ENCODE peak calls at places on chromosomes 1 and 21, in ten cellular contexts. G is HCT116, A is GM20000, U is T-helper 9 cell, D is breast epithelium, P is NCI-H2171 treated with DMSO at 0.1 percent for 48 hours, X is AG08396, B is esophagus squamous epithelium, H is fibroblast of pulmonary artery, O is LoVo. L is an unnamed sample.
A peak's percentile ranks its signal among the peaks of the same experiment; 100 is the strongest.

GRCh38 chr1:200107004-200107470 is 79.5 kb downstream of the NR5A2 start:
- DNase-seq in P (no peak), G (no peak), D (no peak), A (no peak), U (no peak), X (no peak), H (no peak), B (no peak), O (no peak), L (no peak)

GRCh38 chr1:1788646-1789431 is 10.6 kb upstream of the NADK start:
- DNase-seq in D (no peak), P (no peak), H (peak; percentile 61), U (no peak), B (no peak), X (peak; percentile 43), G (no peak), O (no peak), A (no peak), L (no peak)

GRCh38 chr1:47437518-47438320 is at the start of gene FOXD2:
- DNase-seq in G (peak; percentile 79), B (no peak), U (peak; percentile 96), X (peak; percentile 97), D (peak; percentile 47), P (peak; percentile 93), O (peak; percentile 90), H (peak; percentile 74), A (peak; percentile 99), L (peak; percentile 87)

GRCh38 chr1:232844791-232845190 is 39.6 kb downstream of the MAP10 start:
- DNase-seq in P (no peak), X (no peak), G (no peak), A (no peak), H (peak; percentile 26), D (no peak), U (no peak), B (no peak), O (no peak), L (no peak)

GRCh38 chr1:233364695-233365539 is 37.4 kb downstream of the MAP3K21 start:
- DNase-seq in U (no peak), O (peak; percentile 41), P (peak; percentile 55), D (no peak), H (peak; percentile 41), A (peak; percentile 8), B (no peak), X (peak; percentile 12), G (no peak), L (no peak)

GRCh38 chr1:107964397-107965111 is 426 bp downstream of the VAV3 start:
- DNase-seq in A (peak; percentile 47), U (no peak), D (no peak), B (no peak), O (no peak), G (no peak), X (peak; percentile 11), H (peak; percentile 10), P (peak; percentile 65), L (peak; percentile 1)

GRCh38 chr1:176149939-176150807 is 56.9 kb downstream of the COP1 start:
- DNase-seq in O (no peak), P (no peak), B (no peak), X (no peak), A (no peak), U (no peak), G (no peak), D (no peak), H (no peak), L (no peak)

GRCh38 chr1:65254320-65255087 is 54.8 kb upstream of the DNAJC6 start:
- DNase-seq in A (peak; percentile 96), X (peak; percentile 89), P (peak; percentile 76), G (peak; percentile 42), U (peak; percentile 76), H (peak; percentile 46), B (no peak), D (peak; percentile 57), O (peak; percentile 86), L (peak; percentile 81)

GRCh38 chr21:39669976-39670671 is 57.4 kb downstream of the B3GALT5 start:
- DNase-seq in X (no peak), A (no peak), B (no peak), G (no peak), P (no peak), O (no peak), H (no peak), D (no peak), U (no peak), L (no peak)

GRCh38 chr1:184513421-184513820 is 126.6 kb downstream of the C1orf21 start:
- DNase-seq in G (no peak), O (no peak), A (no peak), U (no peak), H (no peak), D (no peak), B (no peak), X (no peak), P (no peak), L (no peak)

GRCh38 chr1:5812295-5812694 is 179.9 kb downstream of the NPHP4 start:
- DNase-seq in P (no peak), G (no peak), U (no peak), O (no peak), A (no peak), B (no peak), D (no peak), H (no peak), X (no peak), L (no peak)

GRCh38 chr1:198919667-198920398 is 281.0 kb downstream of the PTPRC start:
- DNase-seq in X (no peak), H (no peak), O (no peak), B (no peak), A (no peak), G (no peak), P (no peak), D (no peak), U (no peak), L (no peak)

GRCh38 chr1:27519341-27520258 is 29.6 kb upstream of the WASF2 start:
- DNase-seq in B (no peak), X (no peak), P (no peak), G (no peak), A (no peak), U (no peak), O (no peak), D (no peak), H (no peak), L (no peak)

GRCh38 chr1:43776043-43776761 is 68.9 kb downstream of the ST3GAL3 start:
- DNase-seq in X (no peak), D (no peak), U (no peak), G (no peak), P (peak; percentile 55), H (peak; percentile 69), A (no peak), B (no peak), O (no peak), L (no peak)

GRCh38 chr1:172719066-172719627 is 60.2 kb downstream of the FASLG start:
- DNase-seq in B (no peak), P (no peak), G (no peak), O (no peak), D (no peak), U (no peak), H (peak; percentile 23), X (no peak), A (no peak), L (no peak)

GRCh38 chr1:75616436-75617433 is 5.8 kb upstream of the SLC44A5 start:
- DNase-seq in P (no peak), D (no peak), O (no peak), U (no peak), X (peak; percentile 44), H (peak; percentile 60), A (no peak), G (no peak), B (no peak), L (no peak)

GRCh38 chr1:3060112-3060511 is 8.9 kb upstream of the PRDM16 start:
- DNase-seq in O (no peak), B (no peak), P (no peak), G (no peak), U (no peak), A (no peak), H (no peak), X (no peak), D (no peak), L (no peak)

GRCh38 chr1:200641175-200641489 is 20.6 kb upstream of the KIF14 start:
- DNase-seq in A (no peak), D (no peak), H (no peak), P (no peak), B (no peak), G (no peak), O (no peak), U (no peak), X (no peak), L (no peak)

GRCh38 chr1:7153464-7153863 is 368.2 kb downstream of the CAMTA1 start:
- DNase-seq in B (no peak), P (no peak), X (no peak), D (no peak), A (no peak), O (no peak), H (no peak), U (no peak), G (no peak), L (no peak)

GRCh38 chr1:87933171-87933570 is 604.5 kb downstream of the LMO4 start:
- DNase-seq in O (no peak), X (no peak), U (no peak), B (no peak), H (no peak), A (no peak), G (no peak), P (no peak), D (no peak), L (no peak)

GRCh38 chr1:217943361-217943760 is 312.2 kb downstream of the SPATA17 start:
- DNase-seq in O (no peak), P (no peak), B (no peak), U (no peak), G (no peak), X (no peak), H (no peak), A (no peak), D (no peak), L (no peak)

GRCh38 chr1:101704895-101705294 is 291.8 kb downstream of the OLFM3 start:
- DNase-seq in P (no peak), B (no peak), U (no peak), A (no peak), H (no peak), O (no peak), X (no peak), G (no peak), D (no peak), L (no peak)

GRCh38 chr21:38343691-38344090 is 86.9 kb downstream of the KCNJ15 start:
- DNase-seq in P (no peak), B (no peak), U (no peak), D (peak; percentile 20), O (peak; percentile 32), A (no peak), G (no peak), X (peak; percentile 50), H (peak; percentile 37), L (no peak)

GRCh38 chr1:31991202-31991601 is 22.5 kb upstream of the KHDRBS1 start:
- DNase-seq in X (no peak), H (no peak), G (no peak), D (no peak), P (no peak), B (no peak), O (no peak), A (no peak), U (no peak), L (no peak)

GRCh38 chr1:31771891-31772668 is 7.9 kb upstream of the ADGRB2 start:
- DNase-seq in A (no peak), P (no peak), D (no peak), U (no peak), G (no peak), O (no peak), B (no peak), H (no peak), X (no peak), L (peak; percentile 23)

GRCh38 chr1:242318140-242318539 is 206.4 kb downstream of the PLD5 start:
- DNase-seq in X (no peak), H (no peak), U (no peak), O (no peak), D (no peak), B (no peak), P (no peak), G (no peak), A (no peak), L (no peak)

GRCh38 chr1:205172729-205173366 is 38.7 kb downstream of the DSTYK start:
- DNase-seq in P (no peak), O (no peak), B (no peak), D (no peak), H (peak; percentile 93), U (no peak), G (peak; percentile 42), X (peak; percentile 75), A (no peak), L (no peak)

GRCh38 chr1:234154320-234155251 is 218.7 kb upstream of the COA6 start:
- DNase-seq in U (no peak), B (no peak), P (peak; percentile 77), O (peak; percentile 61), G (peak; percentile 70), A (peak; percentile 47), X (peak; percentile 39), H (peak; percentile 77), D (no peak), L (peak; percentile 25)